ENCODE peak calls at places on chromosome 6, in five cellular contexts. One of them, this sample, is unnamed.
A peak's percentile ranks its signal among the peaks of the same experiment; 100 is the strongest.

GRCh38 chr6:404685-405423 is 13.3 kb downstream of the IRF4 start:
- DNase-seq in brain microvascular endothelial cell: no peak
- DNase-seq in psoas muscle: no peak
- DNase-seq in transverse colon: no peak
- DNase-seq in H9: no peak
- DNase-seq in this sample: peak; percentile 28

GRCh38 chr6:4313044-4313686 is 177.8 kb upstream of the ECI2 start:
- DNase-seq in H9: peak; percentile 43
- DNase-seq in psoas muscle: no peak
- DNase-seq in brain microvascular endothelial cell: peak; percentile 97
- DNase-seq in transverse colon: peak; percentile 70
- DNase-seq in this sample: peak; percentile 78

GRCh38 chr6:77173472-77174074 is 289.7 kb downstream of the HTR1B start:
- DNase-seq in brain microvascular endothelial cell: no peak
- DNase-seq in H9: peak; percentile 72
- DNase-seq in transverse colon: no peak
- DNase-seq in psoas muscle: no peak
- DNase-seq in this sample: no peak

GRCh38 chr6:134379086-134379485 is 61.2 kb upstream of the SGK1 start:
- DNase-seq in psoas muscle: no peak
- DNase-seq in H9: peak; percentile 79
- DNase-seq in transverse colon: peak; percentile 84
- DNase-seq in brain microvascular endothelial cell: no peak
- DNase-seq in this sample: no peak

GRCh38 chr6:55250400-55250799 is 76.1 kb downstream of the HCRTR2 start:
- DNase-seq in psoas muscle: no peak
- DNase-seq in H9: peak; percentile 48
- DNase-seq in brain microvascular endothelial cell: no peak
- DNase-seq in transverse colon: no peak
- DNase-seq in this sample: no peak

GRCh38 chr6:2976571-2977085 is 5.3 kb upstream of the SERPINB6 start:
- DNase-seq in H9: no peak
- DNase-seq in psoas muscle: no peak
- DNase-seq in brain microvascular endothelial cell: peak; percentile 56
- DNase-seq in transverse colon: no peak
- DNase-seq in this sample: no peak

GRCh38 chr6:13152804-13153203 is 175.5 kb downstream of the TBC1D7 start:
- DNase-seq in psoas muscle: no peak
- DNase-seq in brain microvascular endothelial cell: no peak
- DNase-seq in transverse colon: no peak
- DNase-seq in H9: peak; percentile 75
- DNase-seq in this sample: no peak

GRCh38 chr6:75409286-75409685 is 84.3 kb downstream of the FILIP1 start:
- DNase-seq in psoas muscle: no peak
- DNase-seq in H9: no peak
- DNase-seq in brain microvascular endothelial cell: no peak
- DNase-seq in transverse colon: no peak
- DNase-seq in this sample: no peak

GRCh38 chr6:155693573-155694428 is 238.2 kb upstream of the NOX3 start:
- DNase-seq in transverse colon: peak; percentile 49
- DNase-seq in H9: no peak
- DNase-seq in brain microvascular endothelial cell: no peak
- DNase-seq in psoas muscle: no peak
- DNase-seq in this sample: no peak

GRCh38 chr6:169723200-169723909 is 945 bp downstream of the PHF10 start:
- DNase-seq in psoas muscle: peak; percentile 91
- DNase-seq in transverse colon: peak; percentile 81
- DNase-seq in H9: peak; percentile 53
- DNase-seq in brain microvascular endothelial cell: peak; percentile 38
- DNase-seq in this sample: peak; percentile 90

GRCh38 chr6:91442342-91442741 is 855.5 kb upstream of the MAP3K7 start:
- DNase-seq in psoas muscle: no peak
- DNase-seq in H9: no peak
- DNase-seq in brain microvascular endothelial cell: no peak
- DNase-seq in transverse colon: no peak
- DNase-seq in this sample: no peak

GRCh38 chr6:100176321-100176950 is 182.4 kb upstream of the MCHR2 start:
- DNase-seq in H9: no peak
- DNase-seq in brain microvascular endothelial cell: peak; percentile 55
- DNase-seq in psoas muscle: no peak
- DNase-seq in transverse colon: no peak
- DNase-seq in this sample: no peak

GRCh38 chr6:51339728-51340127 is 521.1 kb downstream of the TFAP2B start:
- DNase-seq in transverse colon: no peak
- DNase-seq in psoas muscle: no peak
- DNase-seq in H9: peak; percentile 29
- DNase-seq in brain microvascular endothelial cell: no peak
- DNase-seq in this sample: no peak

GRCh38 chr6:10759884-10760329 is 12.3 kb downstream of the TMEM14B start:
- DNase-seq in psoas muscle: peak; percentile 57
- DNase-seq in H9: no peak
- DNase-seq in brain microvascular endothelial cell: peak; percentile 63
- DNase-seq in transverse colon: no peak
- DNase-seq in this sample: no peak

GRCh38 chr6:137830562-137830961 is 36.5 kb upstream of the TNFAIP3 start:
- DNase-seq in transverse colon: no peak
- DNase-seq in brain microvascular endothelial cell: no peak
- DNase-seq in H9: no peak
- DNase-seq in psoas muscle: no peak
- DNase-seq in this sample: no peak

GRCh38 chr6:147806697-147807096 is 298.2 kb downstream of the SAMD5 start:
- DNase-seq in transverse colon: no peak
- DNase-seq in psoas muscle: no peak
- DNase-seq in H9: no peak
- DNase-seq in brain microvascular endothelial cell: no peak
- DNase-seq in this sample: no peak

GRCh38 chr6:128282956-128283355 is 237.4 kb downstream of the PTPRK start:
- DNase-seq in psoas muscle: no peak
- DNase-seq in brain microvascular endothelial cell: no peak
- DNase-seq in H9: peak; percentile 32
- DNase-seq in transverse colon: no peak
- DNase-seq in this sample: no peak

GRCh38 chr6:47655719-47656595 is 42.4 kb upstream of the ADGRF4 start:
- DNase-seq in psoas muscle: no peak
- DNase-seq in H9: peak; percentile 90
- DNase-seq in brain microvascular endothelial cell: no peak
- DNase-seq in transverse colon: peak; percentile 50
- DNase-seq in this sample: no peak

GRCh38 chr6:47651505-47651944 is 46.9 kb upstream of the ADGRF4 start:
- DNase-seq in H9: no peak
- DNase-seq in brain microvascular endothelial cell: peak; percentile 54
- DNase-seq in psoas muscle: no peak
- DNase-seq in transverse colon: no peak
- DNase-seq in this sample: no peak

GRCh38 chr6:47654255-47654654 is 44.1 kb upstream of the ADGRF4 start:
- DNase-seq in transverse colon: no peak
- DNase-seq in brain microvascular endothelial cell: no peak
- DNase-seq in H9: no peak
- DNase-seq in psoas muscle: no peak
- DNase-seq in this sample: no peak

GRCh38 chr6:47650553-47651432 is 47.6 kb upstream of the ADGRF4 start:
- DNase-seq in psoas muscle: no peak
- DNase-seq in H9: no peak
- DNase-seq in brain microvascular endothelial cell: no peak
- DNase-seq in transverse colon: no peak
- DNase-seq in this sample: no peak

GRCh38 chr6:47653706-47654105 is 44.7 kb upstream of the ADGRF4 start:
- DNase-seq in brain microvascular endothelial cell: no peak
- DNase-seq in transverse colon: peak; percentile 48
- DNase-seq in psoas muscle: no peak
- DNase-seq in H9: no peak
- DNase-seq in this sample: no peak
- H3K27ac ChIP-seq in brain microvascular endothelial cell: no peak overlapping the region
- H3K27ac ChIP-seq in transverse colon: no peak overlapping the region
- H3K27ac ChIP-seq in psoas muscle: no peak overlapping the region
- H3K27ac ChIP-seq in H9: no peak overlapping the region
- H3K27ac ChIP-seq in this sample: no peak overlapping the region

GRCh38 chr6:67634199-67634598 is 1000.9 kb upstream of the ADGRB3 start:
- DNase-seq in brain microvascular endothelial cell: no peak
- DNase-seq in transverse colon: no peak
- DNase-seq in H9: no peak
- DNase-seq in psoas muscle: no peak
- DNase-seq in this sample: no peak

GRCh38 chr6:67630146-67630545 is 1004.9 kb upstream of the ADGRB3 start:
- DNase-seq in transverse colon: no peak
- DNase-seq in H9: no peak
- DNase-seq in psoas muscle: no peak
- DNase-seq in brain microvascular endothelial cell: peak; percentile 91
- DNase-seq in this sample: no peak

GRCh38 chr6:67633058-67633457 is 1002.0 kb upstream of the ADGRB3 start:
- DNase-seq in psoas muscle: no peak
- DNase-seq in brain microvascular endothelial cell: no peak
- DNase-seq in transverse colon: no peak
- DNase-seq in H9: no peak
- DNase-seq in this sample: no peak

GRCh38 chr6:67629268-67629667 is 1005.8 kb upstream of the ADGRB3 start:
- DNase-seq in psoas muscle: no peak
- DNase-seq in brain microvascular endothelial cell: no peak
- DNase-seq in H9: no peak
- DNase-seq in transverse colon: no peak
- DNase-seq in this sample: no peak
- TF ChIP-seq CTCF in psoas muscle: no peak
- TF ChIP-seq CTCF in brain microvascular endothelial cell: no peak
- TF ChIP-seq CTCF in H9: no peak
- TF ChIP-seq CTCF in transverse colon: no peak
- TF ChIP-seq CTCF in this sample: no peak

DNA sequence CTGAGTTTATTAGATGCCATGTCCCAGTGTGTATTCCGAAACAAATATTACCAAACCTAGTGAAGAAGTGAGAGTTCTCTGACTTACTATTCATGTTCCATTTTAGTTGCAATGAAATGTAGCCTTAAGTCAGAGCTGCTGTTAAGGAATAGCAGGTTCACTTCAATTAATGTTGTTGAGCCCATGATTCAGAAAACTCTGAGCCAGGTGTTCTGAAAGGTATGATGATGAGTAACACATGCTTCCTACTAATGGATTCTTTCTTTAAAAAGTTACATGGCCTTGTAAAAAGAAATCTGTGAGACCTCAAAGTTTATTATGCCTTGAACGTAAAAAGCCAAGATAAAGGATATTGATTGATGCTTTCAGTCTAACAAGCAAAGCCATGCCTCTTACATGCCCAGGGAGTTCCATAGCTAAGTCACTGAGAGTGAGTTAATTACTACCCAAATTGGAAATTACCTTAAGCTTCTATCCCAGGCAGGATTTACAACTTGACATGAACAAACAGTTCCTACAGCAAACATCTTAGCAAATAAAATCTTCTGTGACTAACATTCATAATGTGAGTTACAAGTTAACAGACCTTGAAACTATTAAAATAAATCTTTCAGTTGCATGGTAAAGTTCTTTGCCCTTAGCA is 122.9 kb downstream of the AKAP7 start:
- DNase-seq in psoas muscle: no peak
- DNase-seq in brain microvascular endothelial cell: no peak
- DNase-seq in H9: no peak
- DNase-seq in transverse colon: no peak
- DNase-seq in this sample: no peak
- H3K27ac ChIP-seq in psoas muscle: no peak overlapping the region
- H3K27ac ChIP-seq in brain microvascular endothelial cell: no peak overlapping the region
- H3K27ac ChIP-seq in H9: no peak overlapping the region
- H3K27ac ChIP-seq in transverse colon: peak overlapping the region; percentile 56
- H3K27ac ChIP-seq in this sample: no peak overlapping the region

DNA sequence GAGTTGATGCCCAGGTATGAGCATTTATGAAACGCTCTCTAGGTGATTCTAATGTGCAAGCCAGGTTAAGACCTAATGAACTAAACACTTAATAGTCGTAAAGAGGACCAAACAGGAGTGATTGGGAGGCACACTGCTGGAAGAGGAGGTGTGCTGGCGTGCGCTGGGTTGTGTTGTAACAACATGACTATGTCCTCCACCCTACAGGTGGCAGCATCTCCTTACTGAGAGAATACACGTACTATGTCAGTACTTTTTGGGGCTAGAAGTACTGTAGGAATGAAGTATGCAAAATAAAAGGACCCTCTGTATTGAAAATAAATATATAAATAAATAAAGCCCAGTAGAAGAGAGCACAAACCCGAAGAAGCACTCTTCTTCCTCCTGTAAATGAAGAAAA is 11.9 kb downstream of the C6orf89 start:
- DNase-seq in transverse colon: no peak
- DNase-seq in psoas muscle: no peak
- DNase-seq in H9: peak; percentile 44
- DNase-seq in brain microvascular endothelial cell: no peak
- DNase-seq in this sample: no peak
- TF ChIP-seq CTCF in transverse colon: no peak
- TF ChIP-seq CTCF in psoas muscle: no peak
- TF ChIP-seq CTCF in H9: peak; percentile 59
- TF ChIP-seq CTCF in brain microvascular endothelial cell: peak; percentile 33
- TF ChIP-seq CTCF in this sample: no peak

DNA sequence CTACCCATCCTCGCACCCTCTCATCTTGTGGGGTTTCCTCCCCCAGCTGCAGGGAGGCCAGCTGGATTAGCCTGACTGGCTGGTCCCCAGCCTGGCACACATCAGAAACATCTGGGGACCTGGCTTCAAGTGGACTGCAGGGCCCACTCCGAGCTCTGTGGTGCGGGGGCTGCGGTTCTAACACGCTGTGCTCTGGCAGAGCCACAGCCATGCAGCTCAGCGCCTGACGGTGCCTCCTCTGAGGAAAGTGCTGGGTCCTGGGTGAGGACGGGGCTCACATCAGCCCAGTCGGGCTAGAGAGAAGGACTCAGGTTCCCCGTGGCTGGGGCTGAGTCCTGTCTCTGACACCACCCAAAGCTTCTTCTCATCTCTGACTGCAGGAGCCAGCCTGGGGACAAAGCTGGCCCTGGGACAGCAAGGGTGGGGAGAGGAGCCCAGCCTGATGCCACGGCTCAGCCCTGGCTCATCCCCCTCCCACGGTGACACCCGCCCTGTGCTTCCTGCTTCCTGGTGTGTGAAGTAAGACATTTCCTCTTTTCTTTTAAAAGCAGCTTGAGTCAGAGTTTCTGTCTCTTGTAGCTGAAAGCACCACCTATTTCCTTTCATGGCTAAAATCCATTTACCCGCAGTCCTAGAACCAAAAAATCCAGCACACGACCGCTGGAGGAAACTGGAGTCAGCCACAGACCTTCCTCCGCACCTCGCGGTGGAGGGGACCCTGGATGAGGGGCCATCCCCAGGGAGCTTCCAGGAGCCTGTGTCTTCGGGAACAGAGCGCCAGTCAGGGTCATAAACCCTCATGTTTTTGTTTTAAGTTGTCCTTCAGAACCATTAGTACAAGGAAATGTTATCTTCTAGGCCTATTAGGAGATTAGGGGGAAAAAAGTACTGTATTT is 127.3 kb upstream of the AFDN start:
- DNase-seq in transverse colon: peak; percentile 69
- DNase-seq in psoas muscle: peak; percentile 82
- DNase-seq in brain microvascular endothelial cell: peak; percentile 16
- DNase-seq in H9: no peak
- DNase-seq in this sample: no peak
- H3K27ac ChIP-seq in transverse colon: peak overlapping the region; percentile 70
- H3K27ac ChIP-seq in psoas muscle: peak overlapping the region; percentile 71
- H3K27ac ChIP-seq in brain microvascular endothelial cell: no peak overlapping the region
- H3K27ac ChIP-seq in H9: no peak overlapping the region
- H3K27ac ChIP-seq in this sample: no peak overlapping the region

This sample was measured in coronary artery.